ENCODE peak calls at places on chromosomes 13 and 19, in ten cellular contexts. B is activated T-cell treated with anti-CD3 and anti-CD28 coated beads, Interleukin-2, amount 50 U/mL, for 72 hours; D is NT2/D1; O is substantia nigra; Z is stimulated activated CD4-positive, alpha-beta T cell treated with anti-CD3 and anti-CD28 coated beads, TNF-alpha, amount 100 ng/mL, for 48 hours; K is pancreas; W is AG04449; N is T-cell; M is skeletal muscle cell; F is activated CD4-positive, alpha-beta memory T cell treated with anti-CD3 and anti-CD28 coated beads for 36 hours. G is an unnamed sample.
A peak's percentile ranks its signal among the peaks of the same experiment; 100 is the strongest.

GRCh38 chr13:34352958-34353357 is 535.0 kb downstream of the RFC3 start:
- DNase-seq in B (no peak), D (no peak), O (no peak), Z (no peak), K (no peak), W (no peak), N (no peak), M (no peak), F (no peak), G (no peak)

GRCh38 chr19:35712910-35713845 is 4.6 kb upstream of the KMT2B start:
- DNase-seq in B (peak; percentile 85), D (no peak), O (no peak), Z (peak; percentile 82), K (no peak), W (no peak), N (no peak), M (no peak), F (peak; percentile 90), G (no peak)

GRCh38 chr19:4597975-4598671 is 38.6 kb upstream of the SEMA6B start:
- DNase-seq in B (peak; percentile 57), D (peak; percentile 56), O (no peak), Z (peak; percentile 55), K (peak; percentile 40), W (no peak), N (peak; percentile 42), M (no peak), F (peak; percentile 63), G (peak; percentile 8)

GRCh38 chr19:17560205-17560595 is 4.8 kb downstream of the COLGALT1 start:
- DNase-seq in B (no peak), D (no peak), O (no peak), Z (no peak), K (no peak), W (no peak), N (no peak), M (peak; percentile 89), F (no peak), G (no peak)

GRCh38 chr13:93341517-93341916 is 114.9 kb downstream of the GPC6 start:
- DNase-seq in B (no peak), D (no peak), O (no peak), Z (no peak), K (no peak), W (no peak), N (no peak), M (no peak), F (no peak), G (no peak)

GRCh38 chr19:48551437-48552302 is at the start of gene SULT2B1:
- DNase-seq in B (no peak), D (no peak), O (no peak), Z (no peak), K (peak; percentile 86), W (no peak), N (no peak), M (no peak), F (no peak), G (no peak)

GRCh38 chr13:32594339-32594738 is 8.1 kb downstream of the PDS5B start:
- DNase-seq in B (no peak), D (no peak), O (no peak), Z (no peak), K (no peak), W (no peak), N (no peak), M (no peak), F (no peak), G (no peak)

GRCh38 chr13:99580500-99581268 is 79.4 kb downstream of the TM9SF2 start:
- DNase-seq in B (no peak), D (no peak), O (no peak), Z (no peak), K (no peak), W (no peak), N (no peak), M (no peak), F (no peak), G (no peak)

GRCh38 chr13:114115191-114115671 is 17.2 kb downstream of the RASA3 start:
- DNase-seq in B (no peak), D (no peak), O (no peak), Z (no peak), K (peak; percentile 17), W (no peak), N (no peak), M (no peak), F (peak; percentile 62), G (no peak)

GRCh38 chr19:12333162-12334159 is at the start of gene ZNF563:
- DNase-seq in B (peak; percentile 98), D (peak; percentile 96), O (peak; percentile 95), Z (peak; percentile 98), K (peak; percentile 98), W (peak; percentile 49), N (peak; percentile 98), M (peak; percentile 64), F (peak; percentile 100), G (peak; percentile 98)

GRCh38 chr13:24063281-24063851 is 97.2 kb upstream of the SPATA13 start:
- DNase-seq in B (peak; percentile 3), D (no peak), O (no peak), Z (no peak), K (no peak), W (no peak), N (no peak), M (peak; percentile 39), F (peak; percentile 20), G (no peak)

GRCh38 chr13:38606697-38607096 is 80.2 kb upstream of the FREM2 start:
- DNase-seq in B (no peak), D (no peak), O (no peak), Z (no peak), K (no peak), W (no peak), N (no peak), M (no peak), F (no peak), G (no peak)

GRCh38 chr19:1268392-1269064 is 604 bp upstream of the CIRBP start:
- DNase-seq in B (no peak), D (no peak), O (no peak), Z (no peak), K (peak; percentile 72), W (no peak), N (no peak), M (no peak), F (no peak), G (no peak)

GRCh38 chr13:73465629-73465974 is 406.8 kb downstream of the KLF5 start:
- DNase-seq in B (no peak), D (no peak), O (no peak), Z (no peak), K (no peak), W (no peak), N (no peak), M (peak; percentile 16), F (no peak), G (no peak)

GRCh38 chr19:48121909-48122371 is 11.3 kb upstream of the PLA2G4C start:
- DNase-seq in B (no peak), D (no peak), O (no peak), Z (no peak), K (no peak), W (no peak), N (no peak), M (no peak), F (peak; percentile 41), G (peak; percentile 16)

GRCh38 chr19:35266904-35267817 is 1.6 kb upstream of the USF2 start:
- DNase-seq in B (peak; percentile 63), D (no peak), O (peak; percentile 43), Z (peak; percentile 17), K (peak; percentile 70), W (no peak), N (peak; percentile 26), M (no peak), F (peak; percentile 51), G (no peak)

GRCh38 chr19:51027873-51028272 is 1.5 kb upstream of the KLK11 start:
- DNase-seq in B (no peak), D (no peak), O (no peak), Z (no peak), K (no peak), W (no peak), N (no peak), M (no peak), F (no peak), G (no peak)

GRCh38 chr13:102556806-102557205 is 40.0 kb upstream of the TPP2 start:
- DNase-seq in B (no peak), D (no peak), O (no peak), Z (no peak), K (no peak), W (no peak), N (no peak), M (no peak), F (no peak), G (no peak)

GRCh38 chr13:44368062-44368591 is 5.5 kb upstream of the SERP2 start:
- DNase-seq in B (no peak), D (no peak), O (no peak), Z (no peak), K (no peak), W (peak; percentile 26), N (no peak), M (no peak), F (no peak), G (no peak)

GRCh38 chr13:102117175-102117830 is 284.5 kb downstream of the FGF14 start:
- DNase-seq in B (no peak), D (no peak), O (no peak), Z (no peak), K (no peak), W (no peak), N (no peak), M (no peak), F (no peak), G (no peak)

GRCh38 chr19:28463493-28464053 is 749.4 kb downstream of the UQCRFS1 start:
- DNase-seq in B (no peak), D (no peak), O (no peak), Z (no peak), K (no peak), W (no peak), N (no peak), M (no peak), F (no peak), G (no peak)

GRCh38 chr13:99800951-99801350 is 170.6 kb downstream of the ZIC5 start:
- DNase-seq in B (no peak), D (peak; percentile 40), O (no peak), Z (no peak), K (no peak), W (no peak), N (no peak), M (no peak), F (no peak), G (no peak)

GRCh38 chr13:101258071-101258470 is 158.2 kb downstream of the NALCN start:
- DNase-seq in B (peak; percentile 71), D (peak; percentile 44), O (no peak), Z (peak; percentile 47), K (no peak), W (peak; percentile 77), N (no peak), M (peak; percentile 84), F (peak; percentile 77), G (no peak)